ENCODE peak calls at places on chromosome 11, in five cellular contexts. E is psoas muscle, G is progenitor cell of endocrine pancreas, Z is fibroblast of pulmonary artery, C is neural crest cell. J is an unnamed sample.

GRCh38 chr11:120784566-120785251 is 239.2 kb upstream of the TBCEL start:
- DNase-seq in E (no peak), Z (no peak), C (no peak), G (no peak), J (no peak)

GRCh38 chr11:62143727-62144126 is 19.9 kb downstream of the INCENP start:
- DNase-seq in C (no peak), Z (no peak), G (no peak), E (no peak), J (no peak)

GRCh38 chr11:111531687-111532364 is 8.7 kb upstream of the LAYN start:
- DNase-seq in G (no peak), E (no peak), C (no peak), Z (peak; percentile 82), J (peak; percentile 81)

GRCh38 chr11:61514050-61514917 is 5.7 kb downstream of the LRRC10B start:
- DNase-seq in Z (no peak), E (no peak), C (no peak), G (no peak), J (no peak)

GRCh38 chr11:19832901-19833300 is 120.3 kb downstream of the NAV2 start:
- DNase-seq in G (no peak), E (no peak), Z (no peak), C (no peak), J (no peak)

GRCh38 chr11:64865286-64866172 is 12.9 kb downstream of the EHD1 start:
- DNase-seq in C (no peak), E (no peak), Z (peak; percentile 56), G (no peak), J (peak; percentile 93)

GRCh38 chr11:516400-516799 is 9.4 kb upstream of the RNH1 start:
- DNase-seq in E (no peak), C (no peak), G (no peak), Z (no peak), J (no peak)

GRCh38 chr11:117809236-117810055 is 12.4 kb upstream of the DSCAML1 start:
- DNase-seq in C (peak; percentile 66), Z (peak; percentile 44), G (no peak), E (peak; percentile 82), J (peak; percentile 42)

GRCh38 chr11:86515297-86516094 is 140.8 kb downstream of the CCDC81 start:
- DNase-seq in Z (peak; percentile 76), C (no peak), G (no peak), E (no peak), J (peak; percentile 88)

GRCh38 chr11:76266269-76266668 is 60.0 kb upstream of the WNT11 start:
- DNase-seq in E (no peak), G (no peak), C (no peak), Z (peak; percentile 78), J (peak; percentile 76)

GRCh38 chr11:126115253-126115540 is 52.5 kb upstream of the CDON start:
- DNase-seq in C (no peak), E (peak; percentile 87), Z (peak; percentile 30), G (no peak), J (no peak)

GRCh38 chr11:76610871-76611475 is 59.6 kb downstream of the LRRC32 start:
- DNase-seq in E (no peak), G (no peak), Z (no peak), C (no peak), J (no peak)

GRCh38 chr11:6703247-6704063 is 20.3 kb upstream of the MRPL17 start:
- DNase-seq in C (peak; percentile 30), G (no peak), Z (peak; percentile 86), E (no peak), J (peak; percentile 74)

GRCh38 chr11:44887598-44887997 is 63.1 kb downstream of the TP53I11 start:
- DNase-seq in C (no peak), G (no peak), E (no peak), Z (no peak), J (no peak)

GRCh38 chr11:57213282-57214086 is 23.6 kb downstream of the APLNR start:
- DNase-seq in G (no peak), Z (peak; percentile 55), E (no peak), C (peak; percentile 67), J (no peak)

GRCh38 chr11:116412118-116412889 is 360.5 kb downstream of the BUD13 start:
- DNase-seq in G (no peak), E (no peak), Z (no peak), C (no peak), J (no peak)

GRCh38 chr11:119101367-119101758 is 290 bp downstream of the DPAGT1 start:
- DNase-seq in C (no peak), Z (no peak), G (peak; percentile 54), E (no peak), J (no peak)
- TF ChIP-seq CTCF in C (peak; percentile 32), Z (no peak), G (peak; percentile 37), E (peak; percentile 8), J (peak; percentile 6)

GRCh38 chr11:17473071-17473744 is 3.4 kb downstream of the ABCC8 start:
- DNase-seq in E (no peak), C (peak; percentile 41), G (no peak), Z (no peak), J (no peak)
- TF ChIP-seq CTCF in E (no peak), C (peak; percentile 51), G (peak; percentile 65), Z (peak; percentile 7), J (peak; percentile 34)

DNA sequence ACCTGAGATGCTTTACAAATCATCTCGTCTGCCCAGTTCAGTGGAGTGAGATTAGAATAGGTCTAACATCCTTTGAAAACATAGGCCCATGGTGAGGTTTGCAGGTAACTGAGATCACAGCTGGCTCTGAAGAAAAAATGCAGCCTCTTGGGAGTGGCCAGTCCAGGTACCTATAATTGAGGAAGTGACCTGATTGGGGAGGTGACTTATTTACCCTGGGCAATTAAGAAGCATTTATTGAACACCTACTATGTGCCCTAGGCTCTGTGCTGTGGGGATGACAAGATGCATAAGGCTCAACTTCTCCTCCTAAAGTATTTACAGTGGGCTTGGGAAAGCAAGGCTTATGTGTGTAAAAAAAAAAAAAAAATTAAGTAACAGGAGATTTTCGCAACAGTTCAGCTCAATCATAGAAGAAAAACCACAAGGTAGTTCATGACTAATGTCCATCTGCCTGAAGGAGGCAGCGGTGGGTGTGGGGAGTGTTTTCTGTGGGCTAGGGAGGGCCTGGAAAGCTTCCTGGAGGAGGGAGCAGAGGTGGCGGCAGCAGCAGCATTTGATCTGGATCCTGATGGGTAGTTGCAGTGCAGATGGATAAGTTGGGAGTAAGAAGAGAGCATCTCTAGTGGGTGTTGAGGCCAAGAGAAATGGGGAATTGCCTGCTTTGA is 16.1 kb downstream of the MICAL2 start:
- DNase-seq in C (no peak), Z (peak; percentile 88), G (no peak), E (no peak), J (peak; percentile 96)
- TF ChIP-seq CTCF in C (no peak), Z (peak; percentile 23), G (no peak), E (no peak), J (peak; percentile 16)

GRCh38 chr11:108787105-108787504 is 122.2 kb downstream of the DDX10 start:
- DNase-seq in G (no peak), Z (no peak), E (no peak), C (no peak), J (no peak)

GRCh38 chr11:108793138-108793537 is 128.3 kb downstream of the DDX10 start:
- DNase-seq in C (no peak), E (no peak), G (no peak), Z (no peak), J (no peak)

GRCh38 chr11:108786281-108786990 is 121.6 kb downstream of the DDX10 start:
- DNase-seq in E (no peak), C (no peak), Z (no peak), G (no peak), J (peak; percentile 63)

GRCh38 chr11:108790501-108791299 is 125.8 kb downstream of the DDX10 start:
- DNase-seq in C (no peak), E (no peak), G (no peak), Z (no peak), J (no peak)

DNA sequence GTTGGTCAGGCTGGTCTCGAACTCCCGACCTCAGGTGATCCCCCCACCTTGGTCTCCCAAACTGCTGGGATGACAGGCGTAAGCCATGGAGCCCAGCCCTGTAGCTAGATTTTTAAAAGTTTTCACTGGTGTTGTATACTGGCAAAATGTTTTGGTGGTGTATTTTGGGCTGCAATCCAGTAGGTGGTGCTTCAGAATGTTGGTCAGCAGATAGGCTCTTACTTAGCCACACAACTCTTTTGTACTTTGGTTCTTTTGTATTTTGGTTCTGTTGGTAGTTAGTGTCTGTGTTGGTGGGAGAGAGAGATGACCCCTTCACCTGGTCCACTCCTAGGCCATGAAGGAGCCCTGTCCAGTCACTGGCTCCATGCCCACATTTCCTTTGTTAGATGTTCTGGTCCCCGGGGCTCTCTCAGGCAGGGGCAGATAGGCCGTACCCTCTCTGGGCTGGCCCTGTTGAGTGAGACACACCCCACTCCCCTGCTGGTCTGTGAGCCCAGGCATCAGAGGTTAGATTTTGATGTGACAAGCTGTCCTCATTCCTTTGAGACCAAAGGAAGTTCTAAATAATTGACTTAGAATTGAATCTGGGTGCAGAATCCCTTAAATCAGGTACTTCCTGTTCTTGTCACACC is 123.8 kb downstream of the DDX10 start:
- DNase-seq in G (no peak), E (no peak), C (no peak), Z (peak; percentile 66), J (peak; percentile 51)
- TF ChIP-seq CTCF in G (peak; percentile 25), E (no peak), C (peak; percentile 46), Z (peak; percentile 63), J (peak; percentile 61)

J was measured in fibroblast of villous mesenchyme.